ENCODE peak calls at places on chromosome 16, in five cellular contexts. Y is H1, F is IMR-90, X is A549, M is HepG2. T is an unnamed sample.

GRCh38 chr16:27204232-27204915 is 1.0 kb downstream of the KDM8 start:
- DNase-seq in Y (no peak), X (no peak), F (no peak), M (no peak), T (no peak)

GRCh38 chr16:5042574-5043171 is 8.9 kb upstream of the NAGPA start:
- DNase-seq in M (peak; percentile 73), Y (no peak), F (peak; percentile 60), X (no peak), T (no peak)

GRCh38 chr16:4911831-4912422 is 25.0 kb downstream of the PPL start:
- DNase-seq in Y (no peak), X (no peak), F (peak; percentile 33), M (peak; percentile 32), T (no peak)

GRCh38 chr16:19119564-19119963 is 5.8 kb downstream of the ITPRIPL2 start:
- DNase-seq in M (no peak), Y (no peak), X (no peak), F (peak; percentile 91), T (no peak)

GRCh38 chr16:49928176-49928892 is 72.4 kb upstream of the ZNF423 start:
- DNase-seq in Y (no peak), X (no peak), F (no peak), M (no peak), T (no peak)

GRCh38 chr16:10510279-10510678 is 70.1 kb downstream of the EMP2 start:
- DNase-seq in Y (no peak), F (no peak), X (no peak), M (no peak), T (no peak)

GRCh38 chr16:23410176-23410575 is 42.8 kb downstream of the COG7 start:
- DNase-seq in Y (no peak), F (peak; percentile 23), X (no peak), M (no peak), T (no peak)

GRCh38 chr16:84782841-84783240 is 36.9 kb upstream of the CRISPLD2 start:
- DNase-seq in Y (no peak), F (no peak), M (no peak), X (no peak), T (no peak)

GRCh38 chr16:70656712-70657263 is 10.4 kb downstream of the IL34 start:
- DNase-seq in X (no peak), Y (no peak), F (no peak), M (peak; percentile 78), T (peak; percentile 30)
- TF ChIP-seq RFX5 in X (no peak), Y (no peak), F (no peak), M (no peak), T (no peak)

GRCh38 chr16:73000020-73000906 is 47.7 kb downstream of the ZFHX3 start:
- DNase-seq in F (no peak), X (no peak), M (peak; percentile 91), Y (no peak), T (no peak)

GRCh38 chr16:72996291-72997062 is 51.5 kb downstream of the ZFHX3 start:
- DNase-seq in F (no peak), M (peak; percentile 66), Y (no peak), X (no peak), T (no peak)

GRCh38 chr16:72999541-73000019 is 48.3 kb downstream of the ZFHX3 start:
- DNase-seq in Y (no peak), M (no peak), X (no peak), F (no peak), T (no peak)

GRCh38 chr16:72995151-72995881 is 52.6 kb downstream of the ZFHX3 start:
- DNase-seq in M (no peak), F (no peak), X (peak; percentile 56), Y (peak; percentile 87), T (peak; percentile 34)

GRCh38 chr16:72997141-72997542 is 50.8 kb downstream of the ZFHX3 start:
- DNase-seq in M (no peak), Y (no peak), F (peak; percentile 18), X (no peak), T (no peak)
- TF ChIP-seq RFX5 in M (no peak), Y (no peak), F (no peak), X (no peak), T (no peak)

DNA sequence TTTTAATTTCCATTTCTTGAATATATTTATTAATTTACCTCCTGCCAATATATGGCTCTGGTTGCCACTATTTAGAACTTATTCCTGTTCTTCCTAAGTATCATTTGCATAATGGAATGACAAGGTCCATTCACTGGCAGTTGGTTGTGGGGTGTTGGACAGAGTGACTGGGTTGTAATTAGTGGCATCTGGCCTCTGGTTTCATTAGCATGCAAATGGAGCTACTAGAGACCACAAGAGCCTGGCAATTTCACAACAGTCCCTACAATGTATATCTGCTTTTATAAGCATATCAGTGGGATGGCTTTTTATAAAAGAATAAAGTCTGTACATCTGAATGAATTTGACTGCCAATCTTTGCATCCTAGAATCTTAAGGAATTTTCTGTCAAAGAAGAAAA is 1030.9 kb upstream of the CDH8 start:
- DNase-seq in M (no peak), F (no peak), X (no peak), Y (no peak), T (no peak)
- TF ChIP-seq RFX5 in M (no peak), F (no peak), X (no peak), Y (no peak), T (no peak)

DNA sequence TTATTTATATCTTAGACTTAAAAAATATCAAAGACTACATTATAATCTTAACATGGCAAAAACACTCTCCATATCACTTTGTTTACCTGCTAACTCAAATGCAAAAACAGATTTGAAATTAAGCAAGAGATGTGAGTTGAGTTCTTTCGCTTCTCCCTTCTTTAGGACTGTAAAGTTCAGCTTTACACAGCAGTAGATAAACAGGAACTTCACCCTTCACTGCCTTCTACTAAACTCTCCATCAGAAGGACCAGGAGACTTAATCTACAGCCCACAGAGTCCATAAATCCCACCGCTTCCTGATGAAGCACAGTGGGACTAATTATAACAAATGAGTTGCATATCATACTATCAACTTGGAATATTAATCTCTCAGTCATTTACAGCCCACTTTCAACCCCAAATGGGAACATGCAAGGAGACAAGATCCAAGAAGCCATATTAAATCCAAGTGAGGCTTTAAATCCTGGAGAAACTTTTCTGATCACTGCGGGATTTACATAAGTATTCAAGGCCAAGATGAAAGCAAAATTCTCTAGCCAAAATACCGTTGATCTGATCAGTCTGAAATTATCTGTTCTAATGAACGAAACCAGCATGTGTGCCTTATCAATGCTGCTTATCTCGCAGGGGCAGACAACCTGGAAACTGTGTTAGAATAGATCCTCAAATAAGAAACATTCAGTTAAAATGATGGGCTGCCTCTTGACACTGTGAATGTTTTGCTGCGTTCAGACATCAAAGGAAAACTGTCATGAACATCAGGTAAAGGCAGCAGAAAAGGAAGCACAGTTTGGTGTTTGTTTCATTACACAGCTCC is 1.6 kb downstream of the AMFR start:
- DNase-seq in M (peak; percentile 39), X (no peak), Y (no peak), F (no peak), T (peak; percentile 11)
- TF ChIP-seq RFX5 in M (no peak), X (no peak), Y (no peak), F (no peak), T (no peak)

GRCh38 chr16:87382023-87382785 is 1.4 kb downstream of the FBXO31 start:
- DNase-seq in M (peak; percentile 100), X (no peak), F (no peak), Y (no peak), T (no peak)
- TF ChIP-seq RFX5 in M (no peak), X (no peak), F (no peak), Y (no peak), T (no peak)

GRCh38 chr16:56448005-56448404 is 3.1 kb downstream of the NUDT21 start:
- DNase-seq in Y (no peak), X (no peak), F (no peak), M (no peak), T (no peak)

GRCh38 chr16:56451753-56452689 is 667 bp downstream of the OGFOD1 start:
- DNase-seq in F (peak; percentile 31), Y (no peak), X (peak; percentile 35), M (peak; percentile 75), T (peak; percentile 44)

GRCh38 chr16:56450901-56451752 is at the start of the genes NUDT21 and OGFOD1:
- DNase-seq in X (peak; percentile 100), Y (peak; percentile 81), F (peak; percentile 98), M (peak; percentile 99), T (peak; percentile 97)

DNA sequence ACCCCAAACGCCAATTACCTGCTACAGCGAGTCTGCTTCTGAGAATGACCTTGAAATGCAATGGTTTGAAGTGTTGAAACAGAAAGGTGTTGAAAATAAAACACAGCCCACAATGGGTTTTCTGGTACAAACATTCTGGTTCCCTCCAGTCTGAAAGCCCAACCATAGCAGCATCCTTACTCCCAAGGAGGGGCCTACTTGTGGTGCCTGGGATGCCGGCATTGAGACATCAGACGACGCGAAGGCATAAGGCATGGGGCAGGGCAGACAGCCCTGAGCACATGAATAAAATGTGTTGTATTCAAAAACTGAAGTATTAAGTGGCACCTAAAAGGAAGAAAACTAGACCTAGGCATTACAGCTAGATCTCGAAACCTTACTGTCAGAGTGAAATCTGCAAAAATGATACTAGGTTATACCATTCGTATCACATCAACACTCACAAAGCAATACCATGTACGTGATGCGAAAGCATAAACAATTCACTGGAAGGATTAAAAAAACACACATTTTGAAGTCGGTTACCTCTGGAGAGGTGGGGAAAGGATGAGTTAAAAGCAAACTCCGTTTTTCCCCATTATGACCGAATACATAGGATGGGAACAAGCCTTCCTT is 750 bp downstream of the NUDT21 start:
- DNase-seq in F (peak; percentile 14), X (no peak), Y (no peak), M (no peak), T (peak; percentile 32)
- TF ChIP-seq RFX5 in F (no peak), X (no peak), Y (no peak), M (no peak), T (no peak)

DNA sequence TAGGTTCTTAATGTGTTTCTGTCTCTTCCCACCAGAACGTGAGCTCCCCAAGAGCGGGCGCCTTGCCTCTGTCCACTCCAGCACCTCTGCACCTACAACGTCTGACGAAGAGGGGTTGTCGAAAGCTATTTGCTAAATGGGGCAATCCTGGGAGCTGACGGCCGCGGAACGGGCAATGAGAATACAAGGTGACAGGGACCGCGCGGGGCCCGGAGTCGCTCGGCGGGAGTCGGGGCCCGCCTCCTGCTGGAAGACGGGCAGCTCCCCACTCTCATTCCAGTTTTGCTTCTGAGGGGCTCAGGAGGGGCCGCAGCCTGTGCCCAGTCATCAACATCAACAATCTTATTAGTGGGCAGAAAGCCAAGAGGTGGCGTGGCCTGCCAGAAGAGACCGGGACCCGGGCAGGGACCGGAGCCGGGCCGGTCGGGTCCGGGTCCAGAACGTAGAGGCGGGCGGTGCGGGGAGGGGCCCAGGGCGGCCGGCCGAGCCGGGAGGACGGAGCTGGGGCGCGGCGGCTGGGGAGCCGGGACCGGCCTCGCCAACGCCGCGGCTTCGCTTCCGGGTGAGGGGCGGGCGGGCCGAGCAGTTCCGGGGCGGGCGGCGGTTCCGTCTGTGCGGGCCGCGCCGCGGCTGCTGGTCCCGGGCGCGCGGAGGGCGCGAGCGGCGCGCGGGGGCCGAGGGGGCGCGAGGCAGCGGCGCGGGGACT is at the start of gene MOSMO:
- DNase-seq in F (peak; percentile 63), Y (peak; percentile 78), X (peak; percentile 60), M (peak; percentile 85), T (peak; percentile 94)
- TF ChIP-seq RFX5 in F (no peak), Y (no peak), X (no peak), M (peak; percentile 50), T (no peak)

GRCh38 chr16:68116256-68116853 is 31.2 kb downstream of the NFATC3 start:
- DNase-seq in F (peak; percentile 51), X (peak; percentile 29), M (no peak), Y (no peak), T (no peak)
- TF ChIP-seq RFX5 in F (no peak), X (no peak), M (no peak), Y (no peak), T (no peak)